ENCODE peak calls at places on chromosome 17, in seven cellular contexts. D is upper lobe of left lung, E is T-helper 17 cell, A is midbrain, W is colonic mucosa, Y is AG09319, G is hypothalamus. O is an unnamed sample.

GRCh38 chr17:30788918-30789317 is 35.6 kb downstream of the CRLF3 start:
- DNase-seq in D (no peak), G (no peak), W (no peak), E (no peak), Y (no peak), A (no peak), O (no peak)

GRCh38 chr17:63425478-63425877 is 20.6 kb downstream of the CYB561 start:
- DNase-seq in Y (peak; percentile 62), D (no peak), W (peak; percentile 84), G (peak; percentile 26), E (peak; percentile 52), A (peak; percentile 81), O (peak; percentile 68)

GRCh38 chr17:79923974-79924638 is 84.9 kb upstream of the CBX4 start:
- DNase-seq in E (peak; percentile 21), D (peak; percentile 59), Y (no peak), G (peak; percentile 9), W (peak; percentile 83), A (no peak), O (no peak)

GRCh38 chr17:79788989-79789942 is 7.6 kb downstream of the CBX8 start:
- DNase-seq in A (no peak), G (no peak), W (no peak), Y (no peak), E (no peak), D (no peak), O (peak; percentile 45)

GRCh38 chr17:59838196-59838911 is 54.4 kb downstream of the TUBD1 start:
- DNase-seq in A (no peak), E (no peak), W (peak; percentile 47), G (no peak), Y (peak; percentile 22), D (no peak), O (no peak)

GRCh38 chr17:81983011-81983638 is 5.7 kb downstream of the ASPSCR1 start:
- DNase-seq in D (peak; percentile 61), W (no peak), Y (no peak), A (no peak), G (no peak), E (no peak), O (peak; percentile 30)

GRCh38 chr17:81256616-81257015 is 17.5 kb downstream of the NDUFAF8 start:
- DNase-seq in A (no peak), D (peak; percentile 56), G (no peak), W (no peak), E (no peak), Y (no peak), O (no peak)

GRCh38 chr17:79721993-79722671 is 8.6 kb upstream of the ENPP7 start:
- DNase-seq in W (no peak), G (no peak), A (no peak), Y (no peak), E (no peak), D (peak; percentile 12), O (no peak)

O was measured in lower lobe of right lung.